ENCODE peak calls at places on chromosomes 12 and 14, in six cellular contexts. P, B, U, R, E and W are unnamed samples.
A peak's percentile ranks its signal among the peaks of the same experiment; 100 is the strongest.

GRCh38 chr12:116299548-116300150 is 22.2 kb upstream of the MED13L start:
- DNase-seq in P (no peak), B (no peak), U (no peak), R (no peak), E (no peak), W (no peak)

GRCh38 chr12:55043542-55043941 is 23.8 kb downstream of the NEUROD4 start:
- DNase-seq in P (no peak), B (no peak), U (no peak), R (no peak), E (no peak), W (no peak)

GRCh38 chr14:31159682-31160296 is 47.8 kb downstream of the HECTD1 start:
- DNase-seq in P (peak; percentile 74), B (no peak), U (no peak), R (no peak), E (no peak), W (peak; percentile 31)

GRCh38 chr12:67952787-67953186 is 36.5 kb upstream of the IFNG-AS1 start:
- DNase-seq in P (no peak), B (no peak), U (no peak), R (no peak), E (no peak), W (no peak)

GRCh38 chr12:114013601-114014345 is 47.6 kb upstream of the RBM19 start:
- DNase-seq in P (no peak), B (no peak), U (no peak), R (no peak), E (peak; percentile 86), W (no peak)

GRCh38 chr14:95222151-95222631 is 64.9 kb upstream of the DICER1 start:
- DNase-seq in P (peak; percentile 66), B (no peak), U (no peak), R (peak; percentile 2), E (peak; percentile 45), W (peak; percentile 58)

GRCh38 chr14:93713726-93714405 is 74.4 kb downstream of the PRIMA1 start:
- DNase-seq in P (peak; percentile 61), B (peak; percentile 36), U (no peak), R (no peak), E (no peak), W (no peak)

GRCh38 chr12:6829532-6830220 is 1.5 kb downstream of the P3H3 start:
- DNase-seq in P (no peak), B (peak; percentile 64), U (no peak), R (no peak), E (no peak), W (no peak)

GRCh38 chr12:15154108-15154507 is 67.1 kb downstream of the RERG start:
- DNase-seq in P (no peak), B (no peak), U (no peak), R (no peak), E (no peak), W (no peak)

GRCh38 chr12:80356092-80356491 is 87.9 kb upstream of the PTPRQ start:
- DNase-seq in P (no peak), B (no peak), U (no peak), R (no peak), E (no peak), W (no peak)

GRCh38 chr12:103197725-103198388 is 240.4 kb downstream of the ASCL1 start:
- DNase-seq in P (no peak), B (no peak), U (no peak), R (no peak), E (peak; percentile 27), W (no peak)

GRCh38 chr12:14756331-14757143 is 46.7 kb downstream of the WBP11 start:
- DNase-seq in P (no peak), B (peak; percentile 72), U (no peak), R (no peak), E (peak; percentile 92), W (no peak)

GRCh38 chr14:76480426-76480825 is 104.5 kb downstream of the ESRRB start:
- DNase-seq in P (no peak), B (no peak), U (no peak), R (no peak), E (no peak), W (no peak)

GRCh38 chr12:18261273-18261672 is at the start of gene PIK3C2G:
- DNase-seq in P (no peak), B (no peak), U (no peak), R (peak; percentile 62), E (no peak), W (no peak)

GRCh38 chr12:106282457-106283097 is 20.0 kb upstream of the TCP11L2 start:
- DNase-seq in P (peak; percentile 67), B (peak; percentile 62), U (no peak), R (peak; percentile 15), E (peak; percentile 78), W (no peak)

GRCh38 chr12:53174881-53175491 is 5.5 kb upstream of the ZNF740 start:
- DNase-seq in P (no peak), B (no peak), U (peak; percentile 54), R (peak; percentile 21), E (peak; percentile 95), W (no peak)

GRCh38 chr12:11171953-11172675 is 1.1 kb downstream of the SMIM10L1 start:
- DNase-seq in P (no peak), B (no peak), U (no peak), R (no peak), E (peak; percentile 43), W (no peak)

GRCh38 chr14:59301354-59301753 is 112.9 kb downstream of the DAAM1 start:
- DNase-seq in P (no peak), B (peak; percentile 66), U (no peak), R (no peak), E (no peak), W (no peak)

GRCh38 chr12:105083551-105084105 is 630 bp downstream of the ALDH1L2 start:
- DNase-seq in P (peak; percentile 86), B (peak; percentile 53), U (no peak), R (no peak), E (peak; percentile 37), W (peak; percentile 43)

GRCh38 chr12:93836616-93837260 is 159.6 kb downstream of the CRADD start:
- DNase-seq in P (no peak), B (no peak), U (no peak), R (no peak), E (no peak), W (peak; percentile 38)

GRCh38 chr12:53791735-53792326 is 40.1 kb upstream of the CISTR start:
- DNase-seq in P (no peak), B (peak; percentile 49), U (no peak), R (peak; percentile 14), E (peak; percentile 80), W (no peak)

GRCh38 chr14:59215353-59215752 is 26.9 kb downstream of the DAAM1 start:
- DNase-seq in P (peak; percentile 95), B (peak; percentile 51), U (peak; percentile 73), R (no peak), E (no peak), W (peak; percentile 81)

GRCh38 chr12:109153711-109154434 is 37.5 kb downstream of the ACACB start:
- DNase-seq in P (peak; percentile 74), B (no peak), U (no peak), R (no peak), E (peak; percentile 66), W (no peak)

GRCh38 chr14:24921903-24922302 is 128.0 kb downstream of the STXBP6 start:
- DNase-seq in P (no peak), B (no peak), U (no peak), R (no peak), E (no peak), W (no peak)

GRCh38 chr14:70638416-70638815 is 3.3 kb upstream of the TTC9 start:
- DNase-seq in P (no peak), B (no peak), U (no peak), R (no peak), E (no peak), W (no peak)

GRCh38 chr12:108560752-108561719 is at the start of gene SART3:
- DNase-seq in P (peak; percentile 87), B (peak; percentile 87), U (peak; percentile 67), R (peak; percentile 71), E (peak; percentile 93), W (peak; percentile 49)

GRCh38 chr14:91482278-91483023 is 27.7 kb downstream of the PPP4R3A start:
- DNase-seq in P (no peak), B (no peak), U (no peak), R (no peak), E (no peak), W (no peak)
- H3K27ac ChIP-seq in P (peak overlapping the region; percentile 20), B (no peak overlapping the region), U (no peak overlapping the region), R (no peak overlapping the region), E (no peak overlapping the region), W (peak overlapping the region; percentile 49)

GRCh38 chr14:38948576-38948975 is 154.5 kb downstream of the SEC23A start:
- DNase-seq in P (no peak), B (no peak), U (no peak), R (no peak), E (no peak), W (no peak)
- TF ChIP-seq CTCF in P (no peak), B (no peak), U (no peak), R (no peak), E (no peak), W (no peak)

DNA sequence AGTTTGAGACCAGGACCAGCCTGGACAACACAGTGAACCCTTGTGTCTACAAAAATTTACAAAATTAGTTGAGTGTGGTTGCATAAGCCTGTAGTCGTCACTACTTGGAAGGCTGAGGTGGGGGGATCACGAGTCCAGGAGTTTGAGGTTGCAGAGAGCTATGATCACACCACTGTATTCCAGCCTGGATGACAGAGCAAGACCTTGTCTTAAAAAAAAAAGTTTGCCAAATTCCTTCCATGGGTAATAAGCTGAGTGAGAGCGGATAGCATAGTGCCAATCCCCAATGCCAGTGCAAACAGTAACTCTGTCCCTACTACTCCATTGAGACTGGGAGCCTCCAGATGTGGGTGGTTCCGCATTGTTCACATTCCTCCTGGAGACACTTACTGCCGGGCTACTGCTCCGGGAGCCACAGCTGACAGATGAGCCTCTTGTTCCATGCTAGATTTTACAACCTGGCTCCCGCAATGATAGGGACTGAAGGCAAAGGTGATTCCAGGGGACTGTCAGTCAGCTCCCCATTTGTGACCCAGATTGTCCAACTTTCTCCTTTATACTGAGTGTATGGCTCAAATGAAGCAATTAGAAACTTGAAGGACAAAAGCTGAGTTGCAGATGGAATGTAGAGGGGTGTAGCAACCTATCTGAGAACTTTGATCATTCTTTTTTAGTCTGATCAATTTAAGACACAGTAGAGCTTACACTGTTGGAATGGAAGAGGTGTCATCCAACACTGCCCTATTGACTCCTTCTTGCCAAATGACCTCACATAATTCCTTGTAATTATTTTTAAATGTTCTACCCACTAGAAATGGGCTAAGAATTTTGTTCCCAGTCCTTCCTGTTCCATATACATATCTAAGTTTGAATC is 13.4 kb upstream of the FRMD6 start:
- DNase-seq in P (no peak), B (no peak), U (no peak), R (peak; percentile 74), E (peak; percentile 83), W (peak; percentile 16)
- H3K27ac ChIP-seq in P (no peak overlapping the region), B (no peak overlapping the region), U (peak overlapping the region; percentile 49), R (no peak overlapping the region), E (no peak overlapping the region), W (no peak overlapping the region)

DNA sequence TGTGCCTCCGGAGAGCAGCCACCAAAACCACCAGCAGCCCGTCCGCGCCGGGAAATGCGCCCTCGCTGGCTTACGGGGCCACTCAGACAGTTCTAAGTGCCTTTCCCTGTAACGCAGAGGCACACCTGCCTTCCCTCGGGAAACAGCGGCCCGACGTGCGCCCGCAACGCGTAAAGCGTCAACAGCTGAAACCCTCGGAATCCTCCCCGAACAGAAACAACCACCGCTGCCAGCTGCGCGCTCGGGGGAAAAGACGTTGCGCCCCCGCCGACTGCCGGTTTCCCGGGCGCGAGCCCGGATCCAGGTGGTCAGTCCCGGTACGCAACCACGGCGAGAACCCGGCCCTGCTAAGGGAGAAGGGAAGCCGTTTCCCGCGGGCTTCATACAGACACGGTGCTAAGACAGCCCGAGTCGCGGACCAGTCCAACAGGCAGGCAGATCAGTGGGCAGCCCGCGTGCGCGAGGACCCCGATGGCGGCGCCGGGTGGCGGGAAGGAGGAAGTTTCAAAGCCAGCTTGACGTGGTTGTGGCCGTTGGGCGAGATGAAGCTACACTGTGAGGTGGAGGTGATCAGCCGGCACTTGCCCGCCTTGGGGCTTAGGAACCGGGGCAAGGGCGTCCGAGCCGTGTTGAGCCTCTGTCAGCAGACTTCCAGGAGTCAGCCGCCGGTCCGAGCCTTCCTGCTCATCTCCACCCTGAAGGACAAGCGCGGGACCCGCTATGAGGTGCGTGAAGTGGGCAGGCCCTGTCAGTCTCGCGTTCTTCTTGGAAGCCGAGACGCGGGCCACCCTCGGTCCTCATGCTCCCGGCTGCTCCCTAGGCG is at the start of gene LRR1:
- DNase-seq in P (peak; percentile 89), B (peak; percentile 95), U (peak; percentile 84), R (peak; percentile 88), E (peak; percentile 85), W (peak; percentile 62)
- TF ChIP-seq CTCF in P (no peak), B (peak; percentile 13), U (peak; percentile 7), R (no peak), E (no peak), W (no peak)